ENCODE peak calls at places on chromosomes 6 and 20, in nine cellular contexts. One of them, this sample, is unnamed.

GRCh38 chr6:132270745-132271414 is 130.4 kb downstream of the MOXD1 start:
- DNase-seq in upper lobe of right lung: no peak
- DNase-seq in GM23248: peak; percentile 19
- DNase-seq in trophoblast cell: no peak
- DNase-seq in CD4-positive, alpha-beta memory T cell: no peak
- DNase-seq in DND-41: no peak
- DNase-seq in naive thymus-derived CD4-positive, alpha-beta T cell: no peak
- DNase-seq in cardiac muscle cell: no peak
- DNase-seq in OCI-LY7: peak; percentile 61
- DNase-seq in this sample: no peak

GRCh38 chr6:110938176-110938575 is 20.3 kb upstream of the GTF3C6 start:
- DNase-seq in OCI-LY7: no peak
- DNase-seq in GM23248: peak; percentile 45
- DNase-seq in trophoblast cell: peak; percentile 74
- DNase-seq in DND-41: no peak
- DNase-seq in naive thymus-derived CD4-positive, alpha-beta T cell: no peak
- DNase-seq in upper lobe of right lung: no peak
- DNase-seq in cardiac muscle cell: no peak
- DNase-seq in CD4-positive, alpha-beta memory T cell: no peak
- DNase-seq in this sample: no peak

GRCh38 chr20:32830437-32830836 is 10.7 kb downstream of the MAPRE1 start:
- DNase-seq in cardiac muscle cell: no peak
- DNase-seq in trophoblast cell: no peak
- DNase-seq in upper lobe of right lung: no peak
- DNase-seq in OCI-LY7: no peak
- DNase-seq in naive thymus-derived CD4-positive, alpha-beta T cell: no peak
- DNase-seq in CD4-positive, alpha-beta memory T cell: no peak
- DNase-seq in DND-41: no peak
- DNase-seq in GM23248: peak; percentile 65
- DNase-seq in this sample: no peak

GRCh38 chr20:41632896-41633295 is 14.7 kb upstream of the CHD6 start:
- DNase-seq in OCI-LY7: no peak
- DNase-seq in upper lobe of right lung: no peak
- DNase-seq in GM23248: peak; percentile 74
- DNase-seq in naive thymus-derived CD4-positive, alpha-beta T cell: no peak
- DNase-seq in cardiac muscle cell: no peak
- DNase-seq in CD4-positive, alpha-beta memory T cell: no peak
- DNase-seq in DND-41: no peak
- DNase-seq in trophoblast cell: no peak
- DNase-seq in this sample: no peak

GRCh38 chr20:32476684-32477593 is 108.2 kb downstream of the NOL4L start:
- DNase-seq in trophoblast cell: no peak
- DNase-seq in OCI-LY7: no peak
- DNase-seq in upper lobe of right lung: peak; percentile 69
- DNase-seq in DND-41: no peak
- DNase-seq in cardiac muscle cell: no peak
- DNase-seq in naive thymus-derived CD4-positive, alpha-beta T cell: no peak
- DNase-seq in GM23248: no peak
- DNase-seq in CD4-positive, alpha-beta memory T cell: no peak
- DNase-seq in this sample: no peak

GRCh38 chr20:50242863-50243609 is 52.4 kb downstream of the CEBPB start:
- DNase-seq in DND-41: no peak
- DNase-seq in GM23248: no peak
- DNase-seq in CD4-positive, alpha-beta memory T cell: no peak
- DNase-seq in trophoblast cell: no peak
- DNase-seq in naive thymus-derived CD4-positive, alpha-beta T cell: no peak
- DNase-seq in cardiac muscle cell: no peak
- DNase-seq in upper lobe of right lung: no peak
- DNase-seq in OCI-LY7: no peak
- DNase-seq in this sample: no peak

GRCh38 chr6:124974770-124975377 is 12.6 kb downstream of the RNF217 start:
- DNase-seq in OCI-LY7: no peak
- DNase-seq in cardiac muscle cell: no peak
- DNase-seq in naive thymus-derived CD4-positive, alpha-beta T cell: no peak
- DNase-seq in upper lobe of right lung: no peak
- DNase-seq in CD4-positive, alpha-beta memory T cell: no peak
- DNase-seq in trophoblast cell: no peak
- DNase-seq in GM23248: no peak
- DNase-seq in DND-41: no peak
- DNase-seq in this sample: no peak

GRCh38 chr20:58374906-58375760 is 13.9 kb upstream of the VAPB start:
- DNase-seq in CD4-positive, alpha-beta memory T cell: no peak
- DNase-seq in DND-41: no peak
- DNase-seq in cardiac muscle cell: peak; percentile 18
- DNase-seq in GM23248: peak; percentile 50
- DNase-seq in trophoblast cell: no peak
- DNase-seq in OCI-LY7: no peak
- DNase-seq in upper lobe of right lung: no peak
- DNase-seq in naive thymus-derived CD4-positive, alpha-beta T cell: no peak
- DNase-seq in this sample: no peak

GRCh38 chr6:150687508-150687907 is 87.8 kb downstream of the PLEKHG1 start:
- DNase-seq in OCI-LY7: no peak
- DNase-seq in cardiac muscle cell: no peak
- DNase-seq in upper lobe of right lung: no peak
- DNase-seq in CD4-positive, alpha-beta memory T cell: no peak
- DNase-seq in trophoblast cell: peak; percentile 2
- DNase-seq in DND-41: no peak
- DNase-seq in naive thymus-derived CD4-positive, alpha-beta T cell: no peak
- DNase-seq in GM23248: no peak
- DNase-seq in this sample: no peak

GRCh38 chr6:19999319-20000191 is 162.4 kb downstream of the ID4 start:
- DNase-seq in GM23248: peak; percentile 18
- DNase-seq in cardiac muscle cell: no peak
- DNase-seq in CD4-positive, alpha-beta memory T cell: no peak
- DNase-seq in OCI-LY7: peak; percentile 64
- DNase-seq in naive thymus-derived CD4-positive, alpha-beta T cell: no peak
- DNase-seq in trophoblast cell: peak; percentile 18
- DNase-seq in DND-41: peak; percentile 48
- DNase-seq in upper lobe of right lung: no peak
- DNase-seq in this sample: no peak

GRCh38 chr6:154737424-154737823 is 4.2 kb downstream of the SCAF8 start:
- DNase-seq in DND-41: no peak
- DNase-seq in upper lobe of right lung: no peak
- DNase-seq in trophoblast cell: no peak
- DNase-seq in naive thymus-derived CD4-positive, alpha-beta T cell: no peak
- DNase-seq in CD4-positive, alpha-beta memory T cell: no peak
- DNase-seq in OCI-LY7: no peak
- DNase-seq in GM23248: no peak
- DNase-seq in cardiac muscle cell: no peak
- DNase-seq in this sample: no peak

GRCh38 chr6:130513770-130514169 is 148.0 kb downstream of the TMEM200A start:
- DNase-seq in DND-41: peak; percentile 91
- DNase-seq in GM23248: peak; percentile 44
- DNase-seq in OCI-LY7: peak; percentile 71
- DNase-seq in cardiac muscle cell: no peak
- DNase-seq in naive thymus-derived CD4-positive, alpha-beta T cell: peak; percentile 50
- DNase-seq in trophoblast cell: no peak
- DNase-seq in upper lobe of right lung: no peak
- DNase-seq in CD4-positive, alpha-beta memory T cell: peak; percentile 78
- DNase-seq in this sample: peak; percentile 76

GRCh38 chr6:15780437-15780836 is 117.6 kb upstream of the DTNBP1 start:
- DNase-seq in trophoblast cell: no peak
- DNase-seq in cardiac muscle cell: no peak
- DNase-seq in DND-41: no peak
- DNase-seq in CD4-positive, alpha-beta memory T cell: no peak
- DNase-seq in upper lobe of right lung: no peak
- DNase-seq in GM23248: no peak
- DNase-seq in OCI-LY7: no peak
- DNase-seq in naive thymus-derived CD4-positive, alpha-beta T cell: no peak
- DNase-seq in this sample: no peak

GRCh38 chr6:29702519-29703103 is 20.6 kb upstream of the HLA-F start:
- DNase-seq in trophoblast cell: peak; percentile 59
- DNase-seq in GM23248: peak; percentile 45
- DNase-seq in OCI-LY7: peak; percentile 43
- DNase-seq in cardiac muscle cell: peak; percentile 65
- DNase-seq in DND-41: peak; percentile 42
- DNase-seq in naive thymus-derived CD4-positive, alpha-beta T cell: peak; percentile 86
- DNase-seq in CD4-positive, alpha-beta memory T cell: no peak
- DNase-seq in upper lobe of right lung: peak; percentile 77
- DNase-seq in this sample: peak; percentile 75

GRCh38 chr6:109271622-109272021 is 110.6 kb downstream of the CD164 start:
- DNase-seq in DND-41: no peak
- DNase-seq in naive thymus-derived CD4-positive, alpha-beta T cell: no peak
- DNase-seq in upper lobe of right lung: no peak
- DNase-seq in trophoblast cell: no peak
- DNase-seq in GM23248: no peak
- DNase-seq in CD4-positive, alpha-beta memory T cell: no peak
- DNase-seq in cardiac muscle cell: no peak
- DNase-seq in OCI-LY7: no peak
- DNase-seq in this sample: no peak

GRCh38 chr6:66278115-66278514 is 571.1 kb upstream of the EYS start:
- DNase-seq in trophoblast cell: no peak
- DNase-seq in CD4-positive, alpha-beta memory T cell: no peak
- DNase-seq in DND-41: no peak
- DNase-seq in OCI-LY7: no peak
- DNase-seq in naive thymus-derived CD4-positive, alpha-beta T cell: no peak
- DNase-seq in GM23248: no peak
- DNase-seq in cardiac muscle cell: no peak
- DNase-seq in upper lobe of right lung: no peak
- DNase-seq in this sample: no peak
- H3K4me3 ChIP-seq in trophoblast cell: no peak overlapping the region
- H3K4me3 ChIP-seq in CD4-positive, alpha-beta memory T cell: no peak overlapping the region
- H3K4me3 ChIP-seq in DND-41: no peak overlapping the region
- H3K4me3 ChIP-seq in OCI-LY7: no peak overlapping the region
- H3K4me3 ChIP-seq in naive thymus-derived CD4-positive, alpha-beta T cell: no peak overlapping the region
- H3K4me3 ChIP-seq in GM23248: no peak overlapping the region
- H3K4me3 ChIP-seq in cardiac muscle cell: no peak overlapping the region
- H3K4me3 ChIP-seq in upper lobe of right lung: no peak overlapping the region
- H3K4me3 ChIP-seq in this sample: no peak overlapping the region

GRCh38 chr6:41733707-41734665 is 1.4 kb downstream of the TFEB start:
- DNase-seq in GM23248: peak; percentile 83
- DNase-seq in DND-41: peak; percentile 71
- DNase-seq in CD4-positive, alpha-beta memory T cell: peak; percentile 69
- DNase-seq in cardiac muscle cell: peak; percentile 89
- DNase-seq in upper lobe of right lung: peak; percentile 88
- DNase-seq in OCI-LY7: peak; percentile 92
- DNase-seq in naive thymus-derived CD4-positive, alpha-beta T cell: peak; percentile 70
- DNase-seq in trophoblast cell: no peak
- DNase-seq in this sample: peak; percentile 70

GRCh38 chr6:41736207-41736710 is 851 bp upstream of the TFEB start:
- DNase-seq in OCI-LY7: no peak
- DNase-seq in naive thymus-derived CD4-positive, alpha-beta T cell: no peak
- DNase-seq in upper lobe of right lung: no peak
- DNase-seq in CD4-positive, alpha-beta memory T cell: no peak
- DNase-seq in cardiac muscle cell: no peak
- DNase-seq in GM23248: peak; percentile 27
- DNase-seq in DND-41: no peak
- DNase-seq in trophoblast cell: no peak
- DNase-seq in this sample: no peak

GRCh38 chr6:41735427-41736206 is at the start of gene TFEB:
- DNase-seq in OCI-LY7: peak; percentile 93
- DNase-seq in trophoblast cell: peak; percentile 94
- DNase-seq in upper lobe of right lung: peak; percentile 98
- DNase-seq in CD4-positive, alpha-beta memory T cell: peak; percentile 93
- DNase-seq in cardiac muscle cell: peak; percentile 95
- DNase-seq in GM23248: peak; percentile 96
- DNase-seq in DND-41: peak; percentile 92
- DNase-seq in naive thymus-derived CD4-positive, alpha-beta T cell: peak; percentile 98
- DNase-seq in this sample: peak; percentile 93

GRCh38 chr6:41733349-41733706 is 2.1 kb downstream of the TFEB start:
- DNase-seq in CD4-positive, alpha-beta memory T cell: no peak
- DNase-seq in DND-41: no peak
- DNase-seq in upper lobe of right lung: no peak
- DNase-seq in cardiac muscle cell: no peak
- DNase-seq in trophoblast cell: no peak
- DNase-seq in naive thymus-derived CD4-positive, alpha-beta T cell: no peak
- DNase-seq in GM23248: peak; percentile 27
- DNase-seq in OCI-LY7: peak; percentile 55
- DNase-seq in this sample: no peak

GRCh38 chr6:41734666-41735426 is 562 bp downstream of the TFEB start:
- DNase-seq in upper lobe of right lung: peak; percentile 93
- DNase-seq in DND-41: peak; percentile 70
- DNase-seq in OCI-LY7: peak; percentile 80
- DNase-seq in trophoblast cell: no peak
- DNase-seq in CD4-positive, alpha-beta memory T cell: peak; percentile 64
- DNase-seq in GM23248: peak; percentile 79
- DNase-seq in naive thymus-derived CD4-positive, alpha-beta T cell: peak; percentile 76
- DNase-seq in cardiac muscle cell: peak; percentile 89
- DNase-seq in this sample: peak; percentile 73
- H3K4me1 ChIP-seq in upper lobe of right lung: peaks cover 36% of the 10 kb centered on the region
- H3K4me1 ChIP-seq in DND-41: peaks cover 31% of the 10 kb centered on the region
- H3K4me1 ChIP-seq in OCI-LY7: peaks cover 50% of the 10 kb centered on the region
- H3K4me1 ChIP-seq in trophoblast cell: peaks cover 24% of the 10 kb centered on the region
- H3K4me1 ChIP-seq in CD4-positive, alpha-beta memory T cell: peaks cover 46% of the 10 kb centered on the region
- H3K4me1 ChIP-seq in GM23248: peaks cover 14% of the 10 kb centered on the region
- H3K4me1 ChIP-seq in naive thymus-derived CD4-positive, alpha-beta T cell: peaks cover 45% of the 10 kb centered on the region
- H3K4me1 ChIP-seq in cardiac muscle cell: peaks cover 14% of the 10 kb centered on the region
- H3K4me1 ChIP-seq in this sample: peaks cover 46% of the 10 kb centered on the region

DNA sequence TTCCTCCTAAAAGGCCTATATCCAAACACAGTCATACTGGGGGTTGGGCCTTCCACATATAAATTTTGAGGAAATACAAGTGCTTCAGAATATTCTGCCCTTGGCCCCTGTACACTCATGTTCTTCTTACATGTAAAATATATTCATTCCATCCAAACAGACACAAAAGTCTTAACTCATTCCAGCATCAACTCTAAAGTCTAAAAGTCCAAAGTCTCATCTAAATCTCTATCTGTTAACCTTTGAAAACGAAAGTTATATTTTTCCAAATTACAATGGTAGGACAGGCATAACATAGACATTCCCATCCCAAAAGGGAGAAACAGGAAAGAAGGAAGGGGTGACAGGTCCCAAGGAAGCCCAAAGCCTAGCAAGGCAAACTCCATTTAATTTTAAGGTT is 215.4 kb upstream of the THBS2 start:
- DNase-seq in upper lobe of right lung: no peak
- DNase-seq in cardiac muscle cell: no peak
- DNase-seq in naive thymus-derived CD4-positive, alpha-beta T cell: no peak
- DNase-seq in trophoblast cell: no peak
- DNase-seq in DND-41: no peak
- DNase-seq in OCI-LY7: no peak
- DNase-seq in GM23248: no peak
- DNase-seq in CD4-positive, alpha-beta memory T cell: no peak
- DNase-seq in this sample: no peak
- H3K9me3 ChIP-seq in upper lobe of right lung: no peaks in the 10 kb centered on the region
- H3K9me3 ChIP-seq in cardiac muscle cell: no peaks in the 10 kb centered on the region
- H3K9me3 ChIP-seq in naive thymus-derived CD4-positive, alpha-beta T cell: no peaks in the 10 kb centered on the region
- H3K9me3 ChIP-seq in trophoblast cell: peaks cover 9% of the 10 kb centered on the region
- H3K9me3 ChIP-seq in DND-41: peaks cover 6% of the 10 kb centered on the region
- H3K9me3 ChIP-seq in OCI-LY7: peaks cover 4% of the 10 kb centered on the region
- H3K9me3 ChIP-seq in GM23248: peaks cover under 1% of the 10 kb centered on the region
- H3K9me3 ChIP-seq in CD4-positive, alpha-beta memory T cell: no peaks in the 10 kb centered on the region
- H3K9me3 ChIP-seq in this sample: no peaks in the 10 kb centered on the region

DNA sequence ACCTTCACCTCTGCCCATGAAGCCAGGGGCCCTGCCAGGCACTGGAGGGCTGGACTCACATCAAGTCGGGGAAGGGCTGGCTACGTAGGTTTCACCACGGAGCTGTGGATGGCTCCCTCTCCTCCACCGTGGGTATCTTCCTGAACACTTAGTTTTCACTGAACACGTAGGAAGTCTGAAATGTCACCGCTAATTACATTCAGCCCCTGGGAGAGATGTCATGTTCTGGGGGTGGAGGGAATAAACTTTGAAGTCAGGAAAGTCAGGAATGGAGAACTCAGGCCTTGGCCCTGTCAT is 6.5 kb downstream of the LHFPL5 start:
- DNase-seq in naive thymus-derived CD4-positive, alpha-beta T cell: no peak
- DNase-seq in DND-41: no peak
- DNase-seq in trophoblast cell: no peak
- DNase-seq in GM23248: no peak
- DNase-seq in OCI-LY7: no peak
- DNase-seq in CD4-positive, alpha-beta memory T cell: no peak
- DNase-seq in cardiac muscle cell: no peak
- DNase-seq in upper lobe of right lung: no peak
- DNase-seq in this sample: no peak
- H3K4me3 ChIP-seq in naive thymus-derived CD4-positive, alpha-beta T cell: no peak overlapping the region
- H3K4me3 ChIP-seq in DND-41: no peak overlapping the region
- H3K4me3 ChIP-seq in trophoblast cell: no peak overlapping the region
- H3K4me3 ChIP-seq in GM23248: no peak overlapping the region
- H3K4me3 ChIP-seq in OCI-LY7: no peak overlapping the region
- H3K4me3 ChIP-seq in CD4-positive, alpha-beta memory T cell: no peak overlapping the region
- H3K4me3 ChIP-seq in cardiac muscle cell: no peak overlapping the region
- H3K4me3 ChIP-seq in upper lobe of right lung: no peak overlapping the region
- H3K4me3 ChIP-seq in this sample: no peak overlapping the region